ENCODE peak calls at places on chromosome 1, in ten cellular contexts. One of them, this sample, is unnamed.

GRCh38 chr1:208111646-208112200 is 132.5 kb downstream of the PLXNA2 start:
- DNase-seq in A549: no peak
- DNase-seq in suprapubic skin: no peak
- DNase-seq in stomach: no peak
- DNase-seq in tibial nerve: no peak
- DNase-seq in GM12878: no peak
- DNase-seq in HepG2: no peak
- DNase-seq in sigmoid colon: no peak
- DNase-seq in upper lobe of left lung: no peak
- DNase-seq in transverse colon: no peak
- DNase-seq in this sample: no peak

GRCh38 chr1:5312870-5313269 is 658.5 kb downstream of the AJAP1 start:
- DNase-seq in suprapubic skin: no peak
- DNase-seq in GM12878: no peak
- DNase-seq in stomach: no peak
- DNase-seq in A549: no peak
- DNase-seq in upper lobe of left lung: no peak
- DNase-seq in transverse colon: no peak
- DNase-seq in HepG2: no peak
- DNase-seq in sigmoid colon: no peak
- DNase-seq in tibial nerve: no peak
- DNase-seq in this sample: no peak

GRCh38 chr1:72283204-72284083 is 1.1 kb upstream of the NEGR1 start:
- DNase-seq in stomach: peak; percentile 52
- DNase-seq in upper lobe of left lung: peak; percentile 94
- DNase-seq in suprapubic skin: peak; percentile 75
- DNase-seq in transverse colon: peak; percentile 60
- DNase-seq in A549: no peak
- DNase-seq in tibial nerve: peak; percentile 72
- DNase-seq in sigmoid colon: peak; percentile 90
- DNase-seq in HepG2: no peak
- DNase-seq in GM12878: no peak
- DNase-seq in this sample: peak; percentile 78

GRCh38 chr1:54259546-54259945 is 59.6 kb downstream of the MRPL37 start:
- DNase-seq in HepG2: no peak
- DNase-seq in upper lobe of left lung: peak; percentile 74
- DNase-seq in tibial nerve: no peak
- DNase-seq in sigmoid colon: no peak
- DNase-seq in suprapubic skin: no peak
- DNase-seq in transverse colon: no peak
- DNase-seq in GM12878: no peak
- DNase-seq in stomach: no peak
- DNase-seq in A549: no peak
- DNase-seq in this sample: no peak

GRCh38 chr1:222068937-222069336 is 327.0 kb upstream of the DUSP10 start:
- DNase-seq in suprapubic skin: no peak
- DNase-seq in sigmoid colon: no peak
- DNase-seq in transverse colon: no peak
- DNase-seq in stomach: no peak
- DNase-seq in HepG2: no peak
- DNase-seq in tibial nerve: no peak
- DNase-seq in A549: no peak
- DNase-seq in upper lobe of left lung: no peak
- DNase-seq in GM12878: no peak
- DNase-seq in this sample: no peak

GRCh38 chr1:228500901-228501871 is 14.0 kb downstream of the RNF187 start:
- DNase-seq in A549: peak; percentile 80
- DNase-seq in suprapubic skin: peak; percentile 89
- DNase-seq in stomach: peak; percentile 87
- DNase-seq in tibial nerve: peak; percentile 45
- DNase-seq in sigmoid colon: peak; percentile 91
- DNase-seq in transverse colon: peak; percentile 88
- DNase-seq in GM12878: peak; percentile 78
- DNase-seq in upper lobe of left lung: no peak
- DNase-seq in HepG2: peak; percentile 76
- DNase-seq in this sample: peak; percentile 86

GRCh38 chr1:5976231-5976630 is 16.0 kb downstream of the NPHP4 start:
- DNase-seq in transverse colon: no peak
- DNase-seq in A549: no peak
- DNase-seq in suprapubic skin: peak; percentile 37
- DNase-seq in sigmoid colon: peak; percentile 30
- DNase-seq in upper lobe of left lung: no peak
- DNase-seq in GM12878: no peak
- DNase-seq in HepG2: no peak
- DNase-seq in stomach: no peak
- DNase-seq in tibial nerve: no peak
- DNase-seq in this sample: peak; percentile 12

GRCh38 chr1:22450421-22451021 is 1.1 kb upstream of the ZBTB40 start:
- DNase-seq in GM12878: no peak
- DNase-seq in stomach: no peak
- DNase-seq in sigmoid colon: no peak
- DNase-seq in HepG2: peak; percentile 87
- DNase-seq in upper lobe of left lung: no peak
- DNase-seq in transverse colon: no peak
- DNase-seq in tibial nerve: no peak
- DNase-seq in suprapubic skin: no peak
- DNase-seq in A549: no peak
- DNase-seq in this sample: no peak

GRCh38 chr1:6785721-6786505 is 659 bp downstream of the CAMTA1 start:
- DNase-seq in HepG2: no peak
- DNase-seq in stomach: peak; percentile 38
- DNase-seq in GM12878: no peak
- DNase-seq in A549: peak; percentile 44
- DNase-seq in transverse colon: peak; percentile 49
- DNase-seq in sigmoid colon: peak; percentile 69
- DNase-seq in suprapubic skin: peak; percentile 78
- DNase-seq in tibial nerve: no peak
- DNase-seq in upper lobe of left lung: peak; percentile 91
- DNase-seq in this sample: peak; percentile 72

GRCh38 chr1:174800221-174800791 is 199.4 kb upstream of the CACYBP start:
- DNase-seq in upper lobe of left lung: no peak
- DNase-seq in GM12878: no peak
- DNase-seq in tibial nerve: no peak
- DNase-seq in sigmoid colon: no peak
- DNase-seq in A549: no peak
- DNase-seq in stomach: no peak
- DNase-seq in suprapubic skin: no peak
- DNase-seq in HepG2: no peak
- DNase-seq in transverse colon: no peak
- DNase-seq in this sample: peak; percentile 38

GRCh38 chr1:62213075-62213914 is 18.6 kb downstream of the L1TD1 start:
- DNase-seq in transverse colon: no peak
- DNase-seq in upper lobe of left lung: no peak
- DNase-seq in HepG2: no peak
- DNase-seq in sigmoid colon: peak; percentile 22
- DNase-seq in A549: no peak
- DNase-seq in GM12878: no peak
- DNase-seq in stomach: no peak
- DNase-seq in suprapubic skin: no peak
- DNase-seq in tibial nerve: no peak
- DNase-seq in this sample: no peak

GRCh38 chr1:97743129-97743528 is 177.7 kb downstream of the DPYD start:
- DNase-seq in upper lobe of left lung: no peak
- DNase-seq in A549: no peak
- DNase-seq in GM12878: no peak
- DNase-seq in sigmoid colon: no peak
- DNase-seq in transverse colon: no peak
- DNase-seq in suprapubic skin: no peak
- DNase-seq in HepG2: no peak
- DNase-seq in tibial nerve: no peak
- DNase-seq in stomach: no peak
- DNase-seq in this sample: no peak

GRCh38 chr1:25952851-25953401 is 44.9 kb downstream of the PAFAH2 start:
- DNase-seq in transverse colon: no peak
- DNase-seq in upper lobe of left lung: peak; percentile 36
- DNase-seq in A549: no peak
- DNase-seq in tibial nerve: no peak
- DNase-seq in HepG2: no peak
- DNase-seq in GM12878: no peak
- DNase-seq in suprapubic skin: no peak
- DNase-seq in sigmoid colon: peak; percentile 83
- DNase-seq in stomach: no peak
- DNase-seq in this sample: peak; percentile 67

GRCh38 chr1:156344409-156344808 is 6.1 kb downstream of the TSACC start:
- DNase-seq in suprapubic skin: no peak
- DNase-seq in GM12878: no peak
- DNase-seq in transverse colon: no peak
- DNase-seq in stomach: no peak
- DNase-seq in tibial nerve: no peak
- DNase-seq in upper lobe of left lung: no peak
- DNase-seq in A549: no peak
- DNase-seq in sigmoid colon: no peak
- DNase-seq in HepG2: no peak
- DNase-seq in this sample: no peak

GRCh38 chr1:116175621-116176020 is 64.4 kb downstream of the MAB21L3 start:
- DNase-seq in A549: no peak
- DNase-seq in suprapubic skin: no peak
- DNase-seq in HepG2: no peak
- DNase-seq in stomach: no peak
- DNase-seq in GM12878: no peak
- DNase-seq in transverse colon: no peak
- DNase-seq in tibial nerve: no peak
- DNase-seq in sigmoid colon: no peak
- DNase-seq in upper lobe of left lung: no peak
- DNase-seq in this sample: no peak

DNA sequence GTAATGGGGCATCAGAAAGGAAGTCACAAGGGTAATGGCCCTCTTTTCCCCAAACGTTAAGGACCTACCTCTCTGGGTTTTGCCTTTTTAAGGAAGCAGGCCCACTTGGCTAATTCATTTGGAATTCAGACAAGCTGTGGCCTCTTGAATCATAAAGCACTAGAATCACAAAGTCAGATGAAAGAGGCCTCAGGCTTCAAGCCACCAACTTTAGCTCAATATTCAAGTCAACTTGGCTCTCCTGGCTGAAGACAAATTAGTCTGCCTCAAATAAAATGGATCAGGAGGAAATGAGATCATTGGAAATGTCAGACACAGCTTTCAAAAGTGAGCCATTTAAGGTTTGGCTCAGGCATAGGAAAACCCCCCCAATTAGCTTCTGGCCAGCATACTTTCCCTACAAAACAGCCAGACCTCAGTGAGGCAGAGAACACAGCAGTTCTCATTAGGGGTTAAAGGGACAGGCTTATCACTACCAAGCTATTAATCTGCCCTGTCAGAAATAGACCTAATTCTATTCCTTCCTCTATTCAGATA is 34.3 kb downstream of the SLC35D1 start:
- DNase-seq in HepG2: no peak
- DNase-seq in transverse colon: no peak
- DNase-seq in upper lobe of left lung: no peak
- DNase-seq in A549: no peak
- DNase-seq in suprapubic skin: no peak
- DNase-seq in sigmoid colon: no peak
- DNase-seq in tibial nerve: no peak
- DNase-seq in GM12878: no peak
- DNase-seq in stomach: no peak
- DNase-seq in this sample: no peak
- TF ChIP-seq EP300 in HepG2: no peak
- TF ChIP-seq EP300 in transverse colon: no peak
- TF ChIP-seq EP300 in upper lobe of left lung: no peak
- TF ChIP-seq EP300 in A549: no peak
- TF ChIP-seq EP300 in suprapubic skin: no peak
- TF ChIP-seq EP300 in sigmoid colon: no peak
- TF ChIP-seq EP300 in tibial nerve: no peak
- TF ChIP-seq EP300 in GM12878: no peak
- TF ChIP-seq EP300 in stomach: no peak
- TF ChIP-seq EP300 in this sample: no peak

GRCh38 chr1:149925751-149926150 is 1.9 kb downstream of the SF3B4 start:
- DNase-seq in tibial nerve: no peak
- DNase-seq in transverse colon: no peak
- DNase-seq in A549: no peak
- DNase-seq in sigmoid colon: no peak
- DNase-seq in HepG2: no peak
- DNase-seq in GM12878: no peak
- DNase-seq in upper lobe of left lung: no peak
- DNase-seq in stomach: no peak
- DNase-seq in suprapubic skin: no peak
- DNase-seq in this sample: no peak
- H3K4me3 ChIP-seq in tibial nerve: no peak overlapping the region
- H3K4me3 ChIP-seq in transverse colon: no peak overlapping the region
- H3K4me3 ChIP-seq in A549: peak overlapping the region; percentile 87
- H3K4me3 ChIP-seq in sigmoid colon: no peak overlapping the region
- H3K4me3 ChIP-seq in HepG2: no peak overlapping the region
- H3K4me3 ChIP-seq in GM12878: peak overlapping the region; percentile 99
- H3K4me3 ChIP-seq in upper lobe of left lung: no peak overlapping the region
- H3K4me3 ChIP-seq in stomach: peak overlapping the region; percentile 94
- H3K4me3 ChIP-seq in suprapubic skin: no peak overlapping the region
- H3K4me3 ChIP-seq in this sample: no peak overlapping the region

GRCh38 chr1:15526021-15526489 is 593 bp upstream of the DNAJC16 start:
- DNase-seq in A549: no peak
- DNase-seq in suprapubic skin: no peak
- DNase-seq in sigmoid colon: no peak
- DNase-seq in HepG2: no peak
- DNase-seq in stomach: no peak
- DNase-seq in tibial nerve: no peak
- DNase-seq in GM12878: no peak
- DNase-seq in upper lobe of left lung: no peak
- DNase-seq in transverse colon: peak; percentile 46
- DNase-seq in this sample: peak; percentile 63

GRCh38 chr1:15523922-15524282 is at the start of gene CASP9:
- DNase-seq in transverse colon: no peak
- DNase-seq in sigmoid colon: no peak
- DNase-seq in GM12878: no peak
- DNase-seq in A549: peak; percentile 71
- DNase-seq in tibial nerve: no peak
- DNase-seq in HepG2: no peak
- DNase-seq in stomach: no peak
- DNase-seq in suprapubic skin: no peak
- DNase-seq in upper lobe of left lung: no peak
- DNase-seq in this sample: no peak

GRCh38 chr1:15525043-15525958 is 1.3 kb upstream of the CASP9 start:
- DNase-seq in transverse colon: peak; percentile 26
- DNase-seq in HepG2: peak; percentile 93
- DNase-seq in upper lobe of left lung: peak; percentile 97
- DNase-seq in suprapubic skin: peak; percentile 100
- DNase-seq in sigmoid colon: peak; percentile 73
- DNase-seq in A549: peak; percentile 86
- DNase-seq in tibial nerve: peak; percentile 100
- DNase-seq in stomach: no peak
- DNase-seq in GM12878: peak; percentile 89
- DNase-seq in this sample: peak; percentile 48

GRCh38 chr1:15523104-15523921 is 702 bp downstream of the CASP9 start:
- DNase-seq in A549: no peak
- DNase-seq in tibial nerve: no peak
- DNase-seq in HepG2: no peak
- DNase-seq in sigmoid colon: no peak
- DNase-seq in GM12878: no peak
- DNase-seq in transverse colon: no peak
- DNase-seq in stomach: peak; percentile 18
- DNase-seq in suprapubic skin: no peak
- DNase-seq in upper lobe of left lung: no peak
- DNase-seq in this sample: peak; percentile 49

GRCh38 chr1:15524283-15525042 is 448 bp upstream of the CASP9 start:
- DNase-seq in stomach: peak; percentile 100
- DNase-seq in A549: peak; percentile 43
- DNase-seq in GM12878: peak; percentile 88
- DNase-seq in upper lobe of left lung: peak; percentile 100
- DNase-seq in sigmoid colon: peak; percentile 100
- DNase-seq in suprapubic skin: peak; percentile 100
- DNase-seq in tibial nerve: peak; percentile 100
- DNase-seq in transverse colon: peak; percentile 100
- DNase-seq in HepG2: peak; percentile 90
- DNase-seq in this sample: peak; percentile 100
- TF ChIP-seq POLR2A in stomach: no peak
- TF ChIP-seq POLR2A in A549: no peak
- TF ChIP-seq POLR2A in GM12878: peak; percentile 36
- TF ChIP-seq POLR2A in upper lobe of left lung: no peak
- TF ChIP-seq POLR2A in sigmoid colon: no peak
- TF ChIP-seq POLR2A in suprapubic skin: no peak
- TF ChIP-seq POLR2A in tibial nerve: no peak
- TF ChIP-seq POLR2A in transverse colon: no peak
- TF ChIP-seq POLR2A in HepG2: no peak
- TF ChIP-seq POLR2A in this sample: no peak

GRCh38 chr1:182599339-182599738 is 4.8 kb downstream of the RGS16 start:
- DNase-seq in HepG2: no peak
- DNase-seq in sigmoid colon: no peak
- DNase-seq in suprapubic skin: no peak
- DNase-seq in tibial nerve: no peak
- DNase-seq in A549: no peak
- DNase-seq in transverse colon: no peak
- DNase-seq in GM12878: no peak
- DNase-seq in stomach: no peak
- DNase-seq in upper lobe of left lung: peak; percentile 55
- DNase-seq in this sample: no peak
- TF ChIP-seq EP300 in HepG2: no peak
- TF ChIP-seq EP300 in sigmoid colon: no peak
- TF ChIP-seq EP300 in suprapubic skin: no peak
- TF ChIP-seq EP300 in tibial nerve: no peak
- TF ChIP-seq EP300 in A549: no peak
- TF ChIP-seq EP300 in transverse colon: no peak
- TF ChIP-seq EP300 in GM12878: no peak
- TF ChIP-seq EP300 in stomach: no peak
- TF ChIP-seq EP300 in upper lobe of left lung: no peak
- TF ChIP-seq EP300 in this sample: no peak